ENCODE peak calls at places on chromosomes 5 and 9, in nine cellular contexts. B is PC-3, G is MM.1S, S is HCT116, U is GM23248, Z is SK-N-SH, C is GM23338, L is PC-9, Q is hepatocyte. D is an unnamed sample. For H3K9me2 and H3K4me1, the result is how much of the 10 kb centered on the place peaks cover.

GRCh38 chr9:114216081-114216480 is 60.7 kb downstream of the COL27A1 start:
- DNase-seq in B (no peak), G (no peak), S (no peak), U (no peak), Z (peak), C (no peak), L (no peak), Q (peak), D (no peak)

GRCh38 chr9:130417602-130418001 is 27.2 kb upstream of the ASS1 start:
- DNase-seq in B (peak), G (no peak), S (no peak), U (no peak), Z (no peak), C (peak), L (no peak), Q (no peak), D (peak)

GRCh38 chr5:142215915-142216681 is 107.5 kb downstream of the NDFIP1 start:
- DNase-seq in B (peak), G (no peak), S (peak), U (peak), Z (no peak), C (no peak), L (peak), Q (peak), D (no peak)

GRCh38 chr9:34716711-34717110 is 6.8 kb upstream of the CCL21 start:
- DNase-seq in B (no peak), G (no peak), S (no peak), U (no peak), Z (no peak), C (no peak), L (no peak), Q (no peak), D (no peak)

GRCh38 chr9:120438111-120438510 is 141.9 kb downstream of the CDK5RAP2 start:
- DNase-seq in B (peak), G (no peak), S (no peak), U (peak), Z (no peak), C (no peak), L (no peak), Q (no peak), D (no peak)

GRCh38 chr5:93285461-93285860 is 295.6 kb downstream of the NR2F1-AS1 start:
- DNase-seq in B (peak), G (no peak), S (no peak), U (no peak), Z (no peak), C (no peak), L (no peak), Q (no peak), D (no peak)

GRCh38 chr9:110293246-110293645 is 36.9 kb upstream of the TXN start:
- DNase-seq in B (no peak), G (no peak), S (no peak), U (no peak), Z (no peak), C (no peak), L (no peak), Q (no peak), D (no peak)

GRCh38 chr9:36402536-36402935 is 2.5 kb upstream of the RNF38 start:
- DNase-seq in B (no peak), G (no peak), S (no peak), U (no peak), Z (no peak), C (peak), L (no peak), Q (peak), D (no peak)

GRCh38 chr9:128121924-128122808 is 5.4 kb downstream of the PTGES2 start:
- DNase-seq in B (no peak), G (no peak), S (no peak), U (no peak), Z (no peak), C (no peak), L (no peak), Q (no peak), D (no peak)

GRCh38 chr5:157506066-157506590 is 46.1 kb downstream of the NIPAL4 start:
- DNase-seq in B (no peak), G (no peak), S (no peak), U (no peak), Z (no peak), C (no peak), L (no peak), Q (no peak), D (no peak)

GRCh38 chr5:9898319-9898718 is 268.2 kb upstream of the TAS2R1 start:
- DNase-seq in B (peak), G (no peak), S (peak), U (peak), Z (peak), C (peak), L (no peak), Q (peak), D (peak)

GRCh38 chr5:170218730-170219129 is 14.1 kb upstream of the C5orf58 start:
- DNase-seq in B (no peak), G (no peak), S (no peak), U (peak), Z (no peak), C (no peak), L (no peak), Q (no peak), D (no peak)

GRCh38 chr5:125679522-125679921 is 743.7 kb upstream of the GRAMD2B start:
- DNase-seq in B (no peak), G (no peak), S (no peak), U (no peak), Z (no peak), C (no peak), L (no peak), Q (no peak), D (no peak)

GRCh38 chr5:6503342-6503741 is 54.7 kb downstream of the UBE2QL1 start:
- DNase-seq in B (no peak), G (no peak), S (no peak), U (no peak), Z (no peak), C (no peak), L (no peak), Q (no peak), D (no peak)

GRCh38 chr5:66655395-66656324 is 59.5 kb downstream of the MAST4 start:
- DNase-seq in B (no peak), G (no peak), S (no peak), U (peak), Z (no peak), C (peak), L (no peak), Q (no peak), D (no peak)

GRCh38 chr9:89138463-89139390 is 39.9 kb downstream of the SHC3 start:
- DNase-seq in B (peak), G (no peak), S (peak), U (peak), Z (no peak), C (no peak), L (peak), Q (no peak), D (no peak)

GRCh38 chr9:121567142-121568100 is 67.8 kb upstream of the GGTA1 start:
- DNase-seq in B (no peak), G (no peak), S (no peak), U (peak), Z (peak), C (peak), L (no peak), Q (no peak), D (no peak)

GRCh38 chr5:87277279-87277835 is 9.7 kb downstream of the RASA1 start:
- DNase-seq in B (no peak), G (no peak), S (no peak), U (peak), Z (no peak), C (no peak), L (no peak), Q (no peak), D (no peak)

GRCh38 chr9:108058137-108058779 is 568.7 kb upstream of the KLF4 start:
- DNase-seq in B (no peak), G (no peak), S (no peak), U (no peak), Z (no peak), C (no peak), L (no peak), Q (no peak), D (no peak)

GRCh38 chr5:61306531-61307195 is 25.4 kb upstream of the ZSWIM6 start:
- DNase-seq in B (no peak), G (peak), S (no peak), U (peak), Z (no peak), C (no peak), L (peak), Q (peak), D (no peak)

GRCh38 chr5:111227805-111228204 is 3.6 kb downstream of the CAMK4 start:
- DNase-seq in B (peak), G (no peak), S (no peak), U (peak), Z (peak), C (peak), L (no peak), Q (peak), D (peak)

GRCh38 chr9:70229026-70229425 is 29.8 kb upstream of the SMC5 start:
- DNase-seq in B (no peak), G (no peak), S (no peak), U (peak), Z (no peak), C (no peak), L (no peak), Q (peak), D (no peak)

GRCh38 chr5:20102291-20102690 is 114.3 kb upstream of the CDH18 start:
- DNase-seq in B (no peak), G (no peak), S (no peak), U (no peak), Z (no peak), C (no peak), L (no peak), Q (peak), D (no peak)

DNA sequence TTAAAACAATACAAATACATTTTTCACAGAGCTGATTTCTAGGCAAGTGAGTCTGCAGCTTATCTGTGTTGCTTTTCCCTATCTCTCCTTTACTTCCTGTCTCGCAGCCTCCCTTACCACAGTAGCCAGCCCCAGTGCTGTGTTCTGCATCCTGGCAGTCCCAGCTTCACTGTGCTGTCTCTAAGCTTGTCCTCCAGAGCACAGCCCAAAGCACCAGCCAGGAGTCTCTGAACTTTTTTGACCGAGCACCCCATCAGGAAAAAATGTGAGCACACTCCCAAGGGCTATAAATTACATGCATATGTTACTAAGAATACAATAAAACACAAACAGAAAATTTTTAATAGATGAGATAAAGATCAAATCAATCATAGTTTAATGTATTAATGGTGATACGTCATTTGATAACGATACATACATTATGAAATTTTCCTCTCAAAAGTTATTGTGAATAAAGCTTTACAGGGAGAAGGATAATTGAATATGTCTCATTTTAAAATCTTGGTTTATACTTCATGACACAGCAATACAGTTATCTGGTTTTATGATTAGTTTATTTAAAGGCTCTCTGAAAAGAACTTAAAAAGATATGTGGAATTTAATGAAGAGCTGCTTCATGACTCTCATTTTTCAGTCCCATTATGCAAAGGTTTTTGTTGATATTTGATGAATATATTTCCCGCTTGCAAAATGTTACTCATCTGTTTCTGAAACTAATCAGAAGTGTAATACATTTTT is 7.3 kb upstream of the RHOBTB3 start:
- DNase-seq in B (no peak), G (no peak), S (no peak), U (peak), Z (peak), C (peak), L (no peak), Q (no peak), D (no peak)
- H3K4me2 ChIP-seq in B (no peak), G (no peak), S (no peak), U (peak), Z (no peak), C (no peak), L (no peak), Q (no peak), D (no peak)

GRCh38 chr9:17293685-17294084 is 158.8 kb downstream of the CNTLN start:
- DNase-seq in B (no peak), G (no peak), S (no peak), U (no peak), Z (no peak), C (no peak), L (no peak), Q (no peak), D (no peak)
- H3K9me2 ChIP-seq in B (under half), G (under half), S (under half), U (under half), Z (under half), C (under half), L (under half), Q (under half), D (under half)

DNA sequence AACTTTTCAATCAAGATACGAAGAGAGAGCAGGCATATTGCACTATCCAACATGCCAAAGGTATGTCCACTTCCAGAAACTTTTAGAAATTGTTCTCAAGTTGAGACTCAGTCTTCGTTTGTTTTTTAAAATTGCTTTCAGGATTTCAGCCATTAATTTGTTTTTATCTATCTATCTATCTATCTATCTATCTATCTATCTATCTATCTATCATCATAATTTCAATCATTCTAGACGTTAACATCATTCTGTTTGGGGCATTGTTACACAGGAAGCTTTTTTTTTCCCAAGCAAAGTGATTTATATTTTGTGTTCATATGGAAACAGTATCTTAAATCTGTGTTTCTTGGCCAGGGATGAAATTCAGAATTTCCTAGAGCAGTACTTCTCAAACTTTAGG is 7.6 kb downstream of the ERAP2 start:
- DNase-seq in B (no peak), G (no peak), S (no peak), U (no peak), Z (no peak), C (no peak), L (no peak), Q (no peak), D (no peak)
- H3K4me1 ChIP-seq in B (under half), G (under half), S (under half), U (under half), Z (under half), C (under half), L (under half), Q (under half), D (under half)

GRCh38 chr9:111728617-111729366 is 65.9 kb downstream of the SHOC1 start:
- DNase-seq in B (peak), G (no peak), S (peak), U (peak), Z (no peak), C (no peak), L (peak), Q (no peak), D (no peak)
- H3K4me2 ChIP-seq in B (peak), G (no peak), S (peak), U (peak), Z (no peak), C (no peak), L (peak), Q (no peak), D (no peak)

DNA sequence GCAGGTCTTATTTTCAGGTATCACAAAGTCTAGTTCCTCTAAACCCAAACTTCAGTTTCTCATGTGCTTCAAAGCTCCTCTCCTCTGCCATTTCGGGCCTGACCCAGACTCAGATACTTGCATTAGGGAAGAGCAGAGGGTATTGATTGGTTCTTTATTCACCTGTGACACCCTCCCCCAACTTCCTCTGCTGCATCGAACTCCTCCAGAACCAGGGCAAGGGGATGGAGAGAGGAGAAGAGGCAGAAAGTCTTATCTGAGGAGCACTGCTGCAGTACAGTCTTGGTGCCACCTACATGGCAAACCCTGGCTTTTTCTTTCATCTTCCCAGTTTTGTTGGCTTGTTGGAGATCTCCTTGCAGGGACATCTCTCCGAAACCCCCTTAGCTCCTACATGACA is 96.0 kb upstream of the OSMR start:
- DNase-seq in B (no peak), G (no peak), S (no peak), U (no peak), Z (no peak), C (no peak), L (no peak), Q (no peak), D (no peak)
- H3K9me2 ChIP-seq in B (under half), G (under half), S (under half), U (under half), Z (under half), C (under half), L (under half), Q (under half), D (under half)

GRCh38 chr9:137615387-137615871 is 3.4 kb upstream of the EHMT1 start:
- DNase-seq in B (no peak), G (no peak), S (no peak), U (no peak), Z (no peak), C (no peak), L (no peak), Q (no peak), D (no peak)
- H3K4me1 ChIP-seq in B (under half), G (under half), S (under half), U (under half), Z (under half), C (under half), L (half or more), Q (under half), D (under half)

DNA sequence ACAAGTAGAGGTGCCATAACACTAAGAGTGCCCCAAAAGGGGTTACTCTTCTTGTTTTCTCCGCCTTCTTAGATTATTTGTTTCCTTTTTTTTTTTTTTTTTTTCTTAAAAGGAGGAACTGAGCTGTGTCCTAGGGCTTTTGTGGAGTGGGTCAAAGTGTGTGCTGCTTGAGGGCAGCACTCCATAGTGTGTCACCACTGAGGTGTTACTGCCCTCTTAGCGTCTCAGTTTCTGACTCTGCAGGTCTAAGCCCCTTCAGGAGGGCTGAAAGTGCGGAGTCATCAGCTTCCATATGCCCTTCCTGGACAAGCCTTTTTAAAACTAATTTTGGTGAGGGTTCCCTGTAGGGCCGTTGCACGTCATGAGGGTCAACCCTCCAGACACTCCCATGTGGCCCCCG is 12.6 kb upstream of the NANS start:
- DNase-seq in B (no peak), G (no peak), S (no peak), U (no peak), Z (no peak), C (no peak), L (no peak), Q (no peak), D (no peak)
- H3K4me2 ChIP-seq in B (no peak), G (no peak), S (no peak), U (no peak), Z (no peak), C (no peak), L (no peak), Q (no peak), D (no peak)